ENCODE peak calls at places on chromosomes 2 and 18, in four cellular contexts. W is body of pancreas, Q is psoas muscle, S is heart left ventricle. Z is an unnamed sample. For H3K4me1, the result is how much of the 10 kb centered on the place peaks cover.

GRCh38 chr2:10400568-10400977 is 47.6 kb downstream of the ODC1 start:
- DNase-seq in Q (no peak), S (peak), W (no peak), Z (no peak)

GRCh38 chr2:205758051-205758450 is 75.8 kb downstream of the NRP2 start:
- DNase-seq in Q (no peak), W (no peak), S (no peak), Z (no peak)

GRCh38 chr2:12910431-12910830 is 193.7 kb downstream of the TRIB2 start:
- DNase-seq in S (no peak), Q (no peak), W (no peak), Z (no peak)

GRCh38 chr2:224162122-224162521 is 123.0 kb upstream of the SERPINE2 start:
- DNase-seq in W (no peak), Q (no peak), S (no peak), Z (no peak)

GRCh38 chr2:140442319-140442718 is 1662.1 kb upstream of the NXPH2 start:
- DNase-seq in W (no peak), S (no peak), Q (no peak), Z (no peak)

GRCh38 chr18:33101316-33101715 is 328.5 kb upstream of the KLHL14 start:
- DNase-seq in W (no peak), Q (no peak), S (no peak), Z (no peak)

GRCh38 chr2:203591642-203592041 is 56.5 kb upstream of the RAPH1 start:
- DNase-seq in Q (no peak), S (no peak), W (no peak), Z (no peak)

GRCh38 chr2:160224060-160224459 is 24.0 kb upstream of the ITGB6 start:
- DNase-seq in S (no peak), W (no peak), Q (no peak), Z (no peak)

GRCh38 chr2:80365762-80366161 is 61.2 kb upstream of the LRRTM1 start:
- DNase-seq in Q (no peak), S (no peak), W (no peak), Z (no peak)

GRCh38 chr2:65416945-65417344 is 15.5 kb downstream of the SPRED2 start:
- DNase-seq in W (peak), Q (no peak), S (no peak), Z (no peak)
- H3K4me1 ChIP-seq in W (half or more), Q (under half), S (under half), Z (under half)

DNA sequence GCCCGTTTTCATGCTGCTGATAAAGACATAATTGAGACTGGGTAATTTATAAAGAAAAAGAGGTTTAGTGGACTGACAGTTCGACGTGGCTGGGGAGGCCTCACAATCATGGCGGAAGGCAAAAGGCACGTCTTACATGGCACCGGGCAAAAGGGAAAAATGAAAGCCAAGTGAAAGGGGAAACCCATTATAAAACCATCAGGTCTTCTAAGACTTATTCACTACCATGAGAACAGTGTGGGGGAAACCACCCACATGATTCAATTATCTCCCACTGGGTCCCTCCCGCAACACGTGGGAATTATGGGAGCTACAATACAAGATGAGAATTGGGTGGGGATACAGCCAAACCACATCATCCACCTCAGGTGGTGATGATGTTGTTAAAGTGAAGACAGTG is 3.3 kb upstream of the RAB12 start:
- DNase-seq in Q (no peak), S (no peak), W (no peak), Z (no peak)
- H3K4me1 ChIP-seq in Q (under half), S (under half), W (under half), Z (under half)

GRCh38 chr2:42104621-42105020 is 56.8 kb downstream of the PKDCC start:
- DNase-seq in Q (no peak), S (no peak), W (no peak), Z (no peak)

GRCh38 chr2:42108852-42109251 is 60.3 kb upstream of the EML4 start:
- DNase-seq in Q (no peak), W (no peak), S (no peak), Z (no peak)

GRCh38 chr2:42105330-42106256 is 57.8 kb downstream of the PKDCC start:
- DNase-seq in W (no peak), S (peak), Q (peak), Z (no peak)

GRCh38 chr2:42106257-42106816 is 58.5 kb downstream of the PKDCC start:
- DNase-seq in S (no peak), W (no peak), Q (no peak), Z (no peak)

GRCh38 chr2:42107249-42108042 is 59.6 kb downstream of the PKDCC start:
- DNase-seq in Q (no peak), W (no peak), S (no peak), Z (no peak)
- H3K4me1 ChIP-seq in Q (under half), W (under half), S (under half), Z (half or more)

GRCh38 chr2:45882707-45883106 is 231.2 kb downstream of the PRKCE start:
- DNase-seq in Q (no peak), W (no peak), S (peak), Z (no peak)

GRCh38 chr2:45876611-45877010 is 225.1 kb downstream of the PRKCE start:
- DNase-seq in Q (no peak), W (no peak), S (no peak), Z (no peak)

GRCh38 chr2:45881970-45882581 is 230.6 kb downstream of the PRKCE start:
- DNase-seq in W (no peak), S (no peak), Q (no peak), Z (no peak)

GRCh38 chr2:45879406-45879805 is 227.9 kb downstream of the PRKCE start:
- DNase-seq in Q (no peak), W (no peak), S (no peak), Z (peak)

GRCh38 chr2:45879936-45880335 is 228.5 kb downstream of the PRKCE start:
- DNase-seq in Q (no peak), W (no peak), S (no peak), Z (no peak)
- H3K4me1 ChIP-seq in Q (under half), W (under half), S (under half), Z (under half)

GRCh38 chr2:159140070-159140774 is 146.3 kb downstream of the WDSUB1 start:
- DNase-seq in W (no peak), S (no peak), Q (no peak), Z (no peak)
- H3K4me1 ChIP-seq in W (under half), S (under half), Q (under half), Z (under half)

DNA sequence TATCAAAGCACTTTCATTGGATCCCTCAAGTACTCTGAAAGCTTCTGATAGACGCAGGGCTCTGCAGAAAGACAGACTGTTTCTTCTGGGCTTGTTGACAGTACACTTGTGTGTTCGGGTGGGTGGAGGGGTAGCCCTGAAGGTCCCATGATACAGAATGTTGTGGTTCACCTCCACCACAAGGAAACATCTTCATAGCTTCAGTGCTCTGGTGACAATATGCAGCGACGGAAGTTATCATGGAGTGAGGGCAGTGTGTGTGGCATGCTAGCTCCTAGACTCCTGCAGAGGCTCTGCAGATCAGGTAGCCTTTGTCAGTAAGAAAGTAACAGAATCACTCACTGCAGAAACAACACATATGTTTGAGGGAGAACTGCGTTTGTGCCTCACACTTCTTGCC is 90.7 kb downstream of the MEIS1 start:
- DNase-seq in W (no peak), S (no peak), Q (no peak), Z (no peak)
- H3K4me1 ChIP-seq in W (under half), S (under half), Q (under half), Z (under half)

DNA sequence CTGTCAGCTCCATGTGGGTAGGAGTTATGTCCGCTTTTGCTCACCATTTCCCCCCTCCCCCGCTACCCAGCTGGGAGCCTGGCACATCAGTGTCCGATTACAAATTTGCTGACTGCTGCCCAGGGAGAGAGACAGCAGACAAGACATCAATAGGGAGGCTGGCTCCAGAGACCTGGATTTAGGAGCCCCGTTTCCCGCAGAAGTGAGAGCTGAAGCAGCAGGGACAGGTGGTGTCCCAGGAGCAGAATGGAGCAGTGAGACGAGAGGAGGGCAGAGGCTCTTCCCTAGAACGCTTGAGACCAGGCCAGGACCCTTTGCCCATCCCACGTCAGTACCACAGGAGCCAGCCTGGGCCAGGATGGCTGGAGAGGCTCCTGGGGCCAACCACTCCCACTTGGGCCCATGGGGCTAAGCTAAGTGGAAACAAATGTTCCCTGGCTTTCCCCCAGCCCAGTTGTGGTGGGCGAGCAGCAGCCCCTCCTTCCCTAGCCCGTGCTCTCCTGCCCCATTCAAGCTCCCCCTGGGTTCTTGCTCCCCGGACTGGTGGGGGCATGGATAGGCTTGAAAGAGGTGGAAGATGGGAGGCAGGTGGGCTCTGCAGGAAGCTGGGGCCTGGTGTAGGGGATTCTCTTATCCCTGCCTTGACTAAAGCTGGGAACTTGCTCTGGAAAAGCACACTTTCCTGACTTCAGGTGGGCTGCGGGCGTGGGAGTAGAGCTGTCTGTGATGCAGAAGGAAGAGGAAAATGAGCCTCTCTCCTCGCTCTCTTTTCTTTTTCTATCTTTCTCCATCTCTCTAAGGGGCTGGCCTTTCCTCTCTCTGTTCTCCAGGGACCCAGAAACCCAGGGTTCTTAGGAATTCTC is 4.1 kb upstream of the WNT6 start:
- DNase-seq in S (no peak), Q (no peak), W (no peak), Z (no peak)
- H3K4me1 ChIP-seq in S (under half), Q (under half), W (under half), Z (under half)